ENCODE peak calls at places on chromosomes 5 and 9, in four cellular contexts. N, I, B and A are unnamed samples.

GRCh38 chr5:135457424-135458071 is 5.4 kb upstream of the TIFAB start:
- DNase-seq in N (peak; percentile 82), I (peak; percentile 69), B (peak; percentile 82), A (peak; percentile 79)

GRCh38 chr5:72613515-72613914 is 106.3 kb upstream of the ZNF366 start:
- DNase-seq in N (no peak), I (no peak), B (no peak), A (no peak)

GRCh38 chr5:9587135-9587534 is 41.3 kb upstream of the SEMA5A start:
- DNase-seq in N (no peak), I (no peak), B (no peak), A (no peak)

GRCh38 chr9:107612136-107612535 is 122.6 kb upstream of the KLF4 start:
- DNase-seq in N (no peak), I (no peak), B (no peak), A (no peak)

GRCh38 chr5:74303575-74303974 is 337.0 kb downstream of the ENC1 start:
- DNase-seq in N (no peak), I (no peak), B (no peak), A (no peak)

GRCh38 chr5:122259995-122260394 is 52.0 kb upstream of the SNCAIP start:
- DNase-seq in N (peak; percentile 24), I (peak; percentile 5), B (no peak), A (no peak)

GRCh38 chr9:130172858-130173461 is 756 bp downstream of the NCS1 start:
- DNase-seq in N (peak; percentile 18), I (no peak), B (no peak), A (no peak)

GRCh38 chr5:95878417-95879323 is 56.1 kb upstream of the GLRX start:
- DNase-seq in N (no peak), I (no peak), B (no peak), A (peak; percentile 57)

GRCh38 chr5:99386406-99387075 is 457.7 kb upstream of the CHD1 start:
- DNase-seq in N (no peak), I (no peak), B (no peak), A (no peak)

GRCh38 chr9:109010676-109011655 is 2.3 kb downstream of the CTNNAL1 start:
- DNase-seq in N (peak; percentile 23), I (peak; percentile 53), B (peak; percentile 41), A (peak; percentile 54)

GRCh38 chr9:83920469-83920941 is 727 bp downstream of the KIF27 start:
- DNase-seq in N (peak; percentile 54), I (peak; percentile 53), B (peak; percentile 59), A (no peak)

GRCh38 chr5:170108266-170108785 is 2.6 kb downstream of the FOXI1 start:
- DNase-seq in N (no peak), I (no peak), B (no peak), A (no peak)

GRCh38 chr9:135081731-135082130 is 5.7 kb upstream of the OLFM1 start:
- DNase-seq in N (no peak), I (no peak), B (no peak), A (no peak)

GRCh38 chr5:157516016-157516415 is 56.0 kb downstream of the NIPAL4 start:
- DNase-seq in N (no peak), I (peak; percentile 90), B (no peak), A (no peak)

GRCh38 chr5:159581502-159582249 is 251.4 kb upstream of the IL12B start:
- DNase-seq in N (peak; percentile 85), I (peak; percentile 95), B (no peak), A (no peak)

GRCh38 chr5:92922231-92922967 is 658.6 kb downstream of the NR2F1-AS1 start:
- DNase-seq in N (no peak), I (no peak), B (no peak), A (no peak)

GRCh38 chr5:26388946-26389345 is 649.4 kb downstream of the CDH9 start:
- DNase-seq in N (no peak), I (peak; percentile 88), B (no peak), A (no peak)

GRCh38 chr9:129317179-129318011 is 139.3 kb upstream of the IER5L start:
- DNase-seq in N (peak; percentile 53), I (peak; percentile 4), B (no peak), A (peak; percentile 37)

GRCh38 chr9:34084562-34084961 is 35.9 kb upstream of the UBAP2 start:
- DNase-seq in N (no peak), I (no peak), B (no peak), A (no peak)

GRCh38 chr5:176319827-176320554 is 41.6 kb downstream of the KIAA1191 start:
- DNase-seq in N (no peak), I (peak; percentile 34), B (no peak), A (peak; percentile 3)

GRCh38 chr5:173672891-173673290 is 56.4 kb upstream of the BOD1 start:
- DNase-seq in N (no peak), I (no peak), B (no peak), A (no peak)

GRCh38 chr5:87027570-87027969 is 240.1 kb upstream of the RASA1 start:
- DNase-seq in N (no peak), I (no peak), B (no peak), A (peak; percentile 42)

GRCh38 chr9:123724211-123724831 is 205.6 kb downstream of the DENND1A start:
- DNase-seq in N (no peak), I (no peak), B (no peak), A (peak; percentile 27)

GRCh38 chr5:124803617-124804331 is 57.3 kb upstream of the ZNF608 start:
- DNase-seq in N (no peak), I (no peak), B (no peak), A (no peak)

GRCh38 chr9:114804504-114804903 is 1.3 kb downstream of the TNFSF15 start:
- DNase-seq in N (peak; percentile 45), I (peak; percentile 94), B (no peak), A (no peak)

GRCh38 chr5:1405539-1406530 is 39.4 kb downstream of the SLC6A3 start:
- DNase-seq in N (no peak), I (no peak), B (no peak), A (no peak)

GRCh38 chr9:109479822-109480221 is 18.3 kb downstream of the PTPN3 start:
- DNase-seq in N (no peak), I (no peak), B (no peak), A (no peak)

GRCh38 chr5:55485073-55485472 is 49.7 kb downstream of the PLPP1 start:
- DNase-seq in N (no peak), I (no peak), B (no peak), A (no peak)

GRCh38 chr5:110072646-110073045 is 382.9 kb downstream of the MAN2A1 start:
- DNase-seq in N (no peak), I (no peak), B (no peak), A (no peak)

GRCh38 chr9:128689293-128689770 is 310 bp downstream of the SET start:
- DNase-seq in N (peak; percentile 45), I (no peak), B (peak; percentile 61), A (no peak)

GRCh38 chr9:125990186-125990792 is 243.1 kb downstream of the PBX3 start:
- DNase-seq in N (no peak), I (no peak), B (no peak), A (no peak)

GRCh38 chr9:112354081-112354743 is 20.8 kb upstream of the PTBP3 start:
- DNase-seq in N (no peak), I (no peak), B (no peak), A (no peak)

GRCh38 chr5:134714537-134714936 is 23.8 kb upstream of the CAMLG start:
- DNase-seq in N (no peak), I (no peak), B (no peak), A (no peak)

GRCh38 chr5:14054965-14055963 is 87.9 kb upstream of the TRIO start:
- DNase-seq in N (no peak), I (peak; percentile 21), B (no peak), A (no peak)
- TF ChIP-seq CTCF in N (no peak), I (no peak), B (no peak), A (no peak)

GRCh38 chr5:141855265-141856029 is 22.8 kb downstream of the PCDH1 start:
- DNase-seq in N (peak; percentile 63), I (no peak), B (no peak), A (no peak)

GRCh38 chr5:141856030-141856790 is 22.0 kb downstream of the PCDH1 start:
- DNase-seq in N (no peak), I (no peak), B (no peak), A (no peak)

GRCh38 chr5:141853895-141854626 is 24.1 kb downstream of the PCDH1 start:
- DNase-seq in N (no peak), I (no peak), B (no peak), A (no peak)

GRCh38 chr5:141858084-141858765 is 20.0 kb downstream of the PCDH1 start:
- DNase-seq in N (no peak), I (no peak), B (no peak), A (no peak)

GRCh38 chr5:141857226-141857625 is 21.0 kb downstream of the PCDH1 start:
- DNase-seq in N (no peak), I (no peak), B (no peak), A (no peak)
- TF ChIP-seq CTCF in N (no peak), I (no peak), B (no peak), A (no peak)

GRCh38 chr5:41291323-41291722 is 78.0 kb upstream of the C6 start:
- DNase-seq in N (no peak), I (no peak), B (no peak), A (no peak)
- TF ChIP-seq CTCF in N (no peak), I (no peak), B (no peak), A (no peak)

DNA sequence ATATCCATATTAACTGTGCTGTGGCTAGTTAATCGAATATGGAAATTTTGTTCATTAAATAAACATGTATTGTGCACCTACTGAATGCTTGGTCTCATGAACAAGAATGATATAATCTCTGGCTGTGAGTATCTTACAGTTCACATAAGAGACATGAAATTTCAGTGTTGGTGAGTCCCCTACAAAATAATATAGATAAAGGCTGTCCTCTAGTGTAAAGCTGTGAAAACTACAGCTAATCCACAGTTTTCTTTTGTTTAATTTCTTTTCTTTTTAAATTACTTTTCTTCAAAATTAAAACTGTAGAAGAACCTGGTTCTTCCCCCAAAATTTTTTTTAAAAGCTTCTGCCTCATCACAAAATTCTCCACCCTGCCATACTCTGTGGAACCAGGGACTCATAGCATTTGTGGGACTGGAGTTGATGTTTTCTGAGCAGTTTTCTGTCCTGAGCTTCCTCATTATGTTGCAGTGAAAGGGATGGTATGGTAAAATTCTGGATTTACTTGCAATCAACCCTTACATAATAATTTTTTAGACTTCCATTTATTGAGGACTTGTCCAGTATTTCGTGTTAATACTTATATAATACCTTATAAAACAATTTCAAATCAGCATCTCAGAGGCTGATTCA is 135.0 kb downstream of the STK32A start:
- DNase-seq in N (no peak), I (peak; percentile 41), B (no peak), A (no peak)
- TF ChIP-seq CTCF in N (peak; percentile 68), I (peak; percentile 76), B (no peak), A (peak; percentile 9)

DNA sequence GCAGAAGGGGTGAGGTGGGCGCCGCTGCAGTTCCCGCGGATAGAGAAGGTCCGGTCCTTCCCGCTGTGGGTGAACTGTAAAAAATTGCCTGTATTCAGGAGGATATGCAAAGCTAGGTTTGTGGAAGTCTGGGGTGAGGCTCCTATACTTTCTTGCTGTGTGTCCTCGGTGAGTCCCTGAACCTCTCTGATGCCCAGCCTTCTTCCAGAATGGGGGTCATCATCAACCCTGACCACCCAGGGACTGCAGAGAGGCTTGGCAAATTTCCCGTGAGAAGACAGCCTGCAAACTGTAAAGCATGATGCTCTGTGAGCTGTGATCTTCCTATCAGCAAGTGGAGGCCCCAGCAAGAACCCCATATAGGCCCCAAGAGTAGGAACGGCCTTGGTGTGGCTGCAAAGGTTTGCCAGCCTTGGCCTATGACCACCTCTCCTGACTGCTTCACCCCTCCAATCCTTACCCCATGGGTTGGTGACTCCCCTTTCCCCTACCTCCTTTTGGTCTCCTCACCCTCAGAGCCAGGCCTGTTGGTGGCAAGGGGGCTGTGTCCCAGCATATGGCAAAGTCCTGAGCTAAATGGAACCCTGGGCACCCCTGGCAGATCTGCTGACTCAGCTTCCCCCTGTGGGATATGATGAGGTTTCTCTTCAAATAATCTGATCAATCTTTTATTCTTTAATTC is 767 bp downstream of the ALDH1B1 start:
- DNase-seq in N (no peak), I (no peak), B (peak; percentile 42), A (peak; percentile 18)
- TF ChIP-seq CTCF in N (no peak), I (no peak), B (no peak), A (no peak)